ENCODE peak calls at places on chromosomes 5 and 9, in nine cellular contexts. N, W, E, U, S, Y, B, L and F are unnamed samples.

GRCh38 chr9:137365056-137365455 is 57.9 kb downstream of the EXD3 start:
- DNase-seq in W (no peak), Y (no peak), U (no peak), N (no peak), L (no peak), E (no peak), S (no peak), B (no peak), F (no peak)

GRCh38 chr5:150227606-150228273 is 37.9 kb downstream of the SLC6A7 start:
- DNase-seq in Y (no peak), N (peak; percentile 77), S (no peak), W (no peak), L (peak; percentile 21), E (no peak), U (no peak), B (no peak), F (no peak)

GRCh38 chr9:35548571-35548970 is 56.5 kb upstream of the TESK1 start:
- DNase-seq in E (no peak), N (no peak), W (no peak), L (peak; percentile 21), Y (no peak), S (no peak), U (no peak), B (no peak), F (no peak)

GRCh38 chr9:69380811-69381210 is 55.8 kb downstream of the ENTREP1 start:
- DNase-seq in U (peak; percentile 70), W (no peak), Y (no peak), B (no peak), N (no peak), L (no peak), S (no peak), E (no peak), F (peak; percentile 76)

GRCh38 chr5:98605010-98605425 is 168.4 kb upstream of the RGMB start:
- DNase-seq in S (no peak), L (no peak), E (no peak), W (peak; percentile 9), Y (no peak), N (peak; percentile 13), B (no peak), U (no peak), F (no peak)

GRCh38 chr5:16492398-16493175 is 27.0 kb upstream of the ZNF622 start:
- DNase-seq in S (no peak), L (peak; percentile 93), Y (peak; percentile 28), W (peak; percentile 37), E (no peak), B (peak; percentile 80), N (peak; percentile 64), U (peak; percentile 83), F (peak; percentile 90)

GRCh38 chr9:92671323-92671722 is 1.4 kb upstream of the IPPK start:
- DNase-seq in Y (peak; percentile 35), S (no peak), W (no peak), U (no peak), B (no peak), L (peak; percentile 83), E (peak; percentile 19), N (peak; percentile 73), F (no peak)

GRCh38 chr5:158807-159447 is 32.4 kb upstream of the LRRC14B start:
- DNase-seq in B (no peak), U (no peak), E (no peak), Y (no peak), W (no peak), N (no peak), L (no peak), S (no peak), F (no peak)

GRCh38 chr9:91949946-91950664 is at the start of gene ROR2:
- DNase-seq in Y (peak; percentile 59), U (peak; percentile 61), B (peak; percentile 25), L (peak; percentile 66), N (peak; percentile 69), S (peak; percentile 56), E (peak; percentile 65), W (peak; percentile 48), F (no peak)

GRCh38 chr5:68011259-68011760 is 204.2 kb upstream of the PIK3R1 start:
- DNase-seq in L (no peak), S (no peak), Y (no peak), B (no peak), U (no peak), E (no peak), W (no peak), N (no peak), F (no peak)